ENCODE peak calls at places on chromosome 6, in five cellular contexts. N is GM10248, H is NCI-H460, Z is skeletal muscle cell, Q is NCI-H1105 treated with DMSO at 0.1 percent for 48 hours. F is an unnamed sample.

GRCh38 chr6:26607434-26608230 is 10.9 kb downstream of the ABT1 start:
- DNase-seq in Z (no peak), Q (peak), H (peak), N (peak), F (peak)

GRCh38 chr6:145733770-145734169 is 1.6 kb downstream of the EPM2A start:
- DNase-seq in H (no peak), Q (peak), N (no peak), Z (no peak), F (no peak)

GRCh38 chr6:90065173-90065572 is 170.9 kb downstream of the GJA10 start:
- DNase-seq in H (no peak), N (no peak), Z (no peak), Q (no peak), F (no peak)

GRCh38 chr6:21593412-21593926 is at the start of gene SOX4:
- DNase-seq in H (peak), Z (peak), N (peak), Q (peak), F (peak)

GRCh38 chr6:24848461-24848860 is 49.7 kb upstream of the ARMH2 start:
- DNase-seq in H (no peak), N (no peak), Q (no peak), Z (no peak), F (no peak)

GRCh38 chr6:140046030-140046632 is 671.7 kb upstream of the CITED2 start:
- DNase-seq in Q (no peak), N (no peak), H (no peak), Z (no peak), F (peak)

GRCh38 chr6:134436281-134436815 is 118.4 kb upstream of the SGK1 start:
- DNase-seq in H (peak), Q (no peak), N (peak), Z (peak), F (peak)

GRCh38 chr6:116255246-116255800 is 1.4 kb upstream of the TSPYL4 start:
- DNase-seq in Q (peak), Z (no peak), H (no peak), N (no peak), F (no peak)

GRCh38 chr6:117547688-117548621 is 54.4 kb downstream of the GOPC start:
- DNase-seq in H (no peak), Z (no peak), Q (peak), N (peak), F (no peak)

GRCh38 chr6:33620584-33621395 is at the start of gene ITPR3:
- DNase-seq in H (no peak), N (peak), Z (no peak), Q (peak), F (peak)

GRCh38 chr6:134217516-134218140 is 100.3 kb downstream of the SGK1 start:
- DNase-seq in H (no peak), Z (no peak), N (no peak), Q (no peak), F (no peak)

F was measured in HCEC 1CT.